ENCODE peak calls at places on chromosomes 16 and 17, in eight cellular contexts. R is endodermal cell; P is GM23338; S is effector memory CD4-positive, alpha-beta T cell; Y is CD8-positive, alpha-beta memory T cell; X is CD8-positive, alpha-beta T cell; H is CD4-positive, alpha-beta memory T cell; F is DND-41. T is an unnamed sample.

GRCh38 chr16:81618661-81619060 is 160.4 kb upstream of the PLCG2 start:
- DNase-seq in R (no peak), P (no peak), Y (no peak), S (no peak), F (no peak), X (no peak), H (no peak), T (no peak)

GRCh38 chr17:45221081-45221996 is at the start of gene FMNL1:
- DNase-seq in X (peak), S (peak), H (peak), F (peak), R (peak), P (peak), Y (peak), T (peak)

GRCh38 chr16:47712276-47713224 is 251.4 kb downstream of the PHKB start:
- DNase-seq in S (no peak), X (no peak), F (no peak), R (no peak), P (no peak), H (no peak), Y (no peak), T (no peak)

GRCh38 chr16:70341600-70341999 is 5.1 kb upstream of the DDX19A start:
- DNase-seq in X (no peak), P (peak), R (peak), H (no peak), S (no peak), Y (no peak), F (no peak), T (no peak)

GRCh38 chr16:85840395-85840794 is 40.9 kb downstream of the COX4I1 start:
- DNase-seq in H (no peak), R (no peak), Y (no peak), X (no peak), S (no peak), P (no peak), F (no peak), T (no peak)

GRCh38 chr16:58461056-58461455 is 38.9 kb upstream of the NDRG4 start:
- DNase-seq in Y (no peak), S (no peak), R (no peak), X (no peak), P (no peak), H (no peak), F (no peak), T (peak)

GRCh38 chr16:9012848-9013507 is 49.3 kb upstream of the USP7 start:
- DNase-seq in S (no peak), H (no peak), X (no peak), F (no peak), P (peak), R (peak), Y (no peak), T (peak)

GRCh38 chr16:84091460-84091859 is 25.3 kb downstream of the MBTPS1 start:
- DNase-seq in F (no peak), X (no peak), Y (no peak), H (no peak), S (no peak), P (no peak), R (no peak), T (peak)

GRCh38 chr17:15377200-15377599 is 35.8 kb upstream of the TEKT3 start:
- DNase-seq in Y (no peak), P (no peak), F (no peak), H (no peak), R (peak), S (no peak), X (no peak), T (no peak)

GRCh38 chr17:68693466-68693865 is 92.3 kb upstream of the FAM20A start:
- DNase-seq in F (no peak), P (no peak), H (no peak), S (no peak), Y (no peak), R (no peak), X (no peak), T (no peak)

GRCh38 chr17:63698886-63699637 is 863 bp downstream of the LIMD2 start:
- DNase-seq in X (peak), H (peak), S (peak), F (peak), P (peak), Y (peak), R (peak), T (no peak)

GRCh38 chr17:1491406-1492248 is 859 bp downstream of the MYO1C start:
- DNase-seq in Y (no peak), X (no peak), R (peak), P (peak), F (no peak), S (peak), H (peak), T (peak)

GRCh38 chr17:11499881-11500280 is 98.4 kb upstream of the DNAH9 start:
- DNase-seq in P (no peak), S (no peak), X (no peak), R (peak), Y (no peak), F (no peak), H (no peak), T (no peak)

GRCh38 chr16:57235128-57236092 is 9.6 kb upstream of the ARL2BP start:
- DNase-seq in S (no peak), P (no peak), X (no peak), R (no peak), F (no peak), Y (no peak), H (no peak), T (no peak)

GRCh38 chr17:2054262-2054739 is 602 bp upstream of the HIC1 start:
- DNase-seq in S (peak), P (peak), Y (no peak), F (peak), H (no peak), R (peak), X (no peak), T (peak)

GRCh38 chr16:64391009-64391663 is 730.7 kb downstream of the CDH11 start:
- DNase-seq in F (no peak), H (no peak), P (no peak), X (no peak), S (no peak), Y (no peak), R (no peak), T (no peak)

GRCh38 chr17:17497845-17498520 is 1.8 kb upstream of the RASD1 start:
- DNase-seq in Y (no peak), S (no peak), R (no peak), X (no peak), P (no peak), F (no peak), H (no peak), T (no peak)

GRCh38 chr16:11264155-11264832 is 4.8 kb downstream of the TNP2 start:
- DNase-seq in Y (no peak), X (no peak), R (no peak), F (no peak), S (no peak), H (no peak), P (no peak), T (no peak)

GRCh38 chr16:46947900-46948547 is 25.4 kb downstream of the DNAJA2 start:
- DNase-seq in H (peak), Y (peak), S (no peak), P (peak), F (peak), X (no peak), R (peak), T (peak)

GRCh38 chr17:77410470-77410869 is 269.7 kb downstream of the SEC14L1 start:
- DNase-seq in H (no peak), R (no peak), X (no peak), S (no peak), F (no peak), Y (no peak), P (no peak), T (no peak)

GRCh38 chr17:50206604-50207293 is 5.3 kb upstream of the COL1A1 start:
- DNase-seq in P (peak), F (peak), H (no peak), R (peak), X (no peak), S (no peak), Y (no peak), T (no peak)

GRCh38 chr17:12928736-12929135 is 89.1 kb downstream of the ELAC2 start:
- DNase-seq in P (peak), Y (no peak), R (peak), F (no peak), H (no peak), S (no peak), X (no peak), T (no peak)

GRCh38 chr17:55664287-55664686 is 58.4 kb downstream of the TMEM100 start:
- DNase-seq in Y (no peak), S (no peak), R (no peak), H (no peak), F (no peak), P (no peak), X (no peak), T (no peak)

GRCh38 chr17:29584452-29585079 is 4.9 kb downstream of the GIT1 start:
- DNase-seq in X (no peak), R (peak), F (no peak), Y (no peak), S (no peak), P (peak), H (no peak), T (no peak)

GRCh38 chr17:74542727-74543383 is 3.1 kb downstream of the CD300C start:
- DNase-seq in P (no peak), H (no peak), F (no peak), R (no peak), Y (no peak), S (no peak), X (no peak), T (no peak)

GRCh38 chr17:37710344-37710886 is 34.4 kb downstream of the HNF1B start:
- DNase-seq in S (no peak), F (no peak), X (no peak), H (no peak), Y (no peak), P (peak), R (peak), T (no peak)

GRCh38 chr17:38418693-38419507 is 9.4 kb upstream of the ARHGAP23 start:
- DNase-seq in X (no peak), P (peak), F (peak), S (no peak), H (no peak), Y (no peak), R (peak), T (peak)

GRCh38 chr17:69427486-69428197 is 13.1 kb downstream of the MAP2K6 start:
- DNase-seq in R (no peak), H (no peak), F (no peak), P (no peak), S (no peak), Y (no peak), X (no peak), T (no peak)

GRCh38 chr17:81431545-81432482 is 36.6 kb downstream of the BAHCC1 start:
- DNase-seq in Y (no peak), F (no peak), S (no peak), H (no peak), R (no peak), P (no peak), X (no peak), T (no peak)

GRCh38 chr16:4273858-4274291 is 1.1 kb upstream of the TFAP4 start:
- DNase-seq in X (peak), F (peak), S (peak), H (peak), P (peak), Y (no peak), R (peak), T (peak)

GRCh38 chr17:56317351-56318208 is 164.3 kb downstream of the ANKFN1 start:
- DNase-seq in H (no peak), X (no peak), F (peak), Y (no peak), P (no peak), R (no peak), S (no peak), T (no peak)

GRCh38 chr16:81522141-81522701 is 77.6 kb downstream of the CMIP start:
- DNase-seq in X (no peak), R (peak), F (no peak), S (peak), P (peak), H (peak), Y (no peak), T (peak)

GRCh38 chr17:17667947-17668346 is 13.3 kb upstream of the RAI1 start:
- DNase-seq in P (no peak), Y (no peak), H (no peak), X (no peak), F (no peak), R (no peak), S (no peak), T (no peak)

GRCh38 chr16:4972938-4973587 is 14.9 kb downstream of the SEC14L5 start:
- DNase-seq in S (no peak), X (no peak), R (no peak), Y (no peak), P (no peak), H (no peak), F (no peak), T (no peak)

GRCh38 chr16:56950881-56951771 is 10.6 kb upstream of the CETP start:
- DNase-seq in P (peak), X (peak), F (peak), Y (peak), H (peak), S (no peak), R (peak), T (peak)

GRCh38 chr17:17836818-17837379 is at the start of gene SREBF1:
- DNase-seq in F (peak), Y (peak), H (peak), X (peak), R (peak), S (peak), P (peak), T (peak)

GRCh38 chr16:56633535-56633934 is 1.1 kb downstream of the MT1M start:
- DNase-seq in X (no peak), S (no peak), R (no peak), Y (no peak), H (no peak), P (no peak), F (no peak), T (no peak)

GRCh38 chr17:75645501-75645888 is 12.3 kb downstream of the SMIM5 start:
- DNase-seq in F (no peak), P (no peak), H (no peak), X (no peak), R (peak), Y (no peak), S (no peak), T (no peak)
- H3K4me3 ChIP-seq in F (no peak), P (no peak), H (no peak), X (no peak), R (no peak), Y (no peak), S (no peak), T (no peak)

GRCh38 chr16:1942810-1943726 is at the start of gene MSRB1:
- DNase-seq in P (peak), X (peak), H (peak), R (peak), S (peak), Y (peak), F (peak), T (peak)
- H3K27ac ChIP-seq in P (no peak), X (no peak), H (peak), R (no peak), S (peak), Y (peak), F (peak), T (peak)

GRCh38 chr17:47709594-47709993 is 15.6 kb downstream of the TBKBP1 start:
- DNase-seq in Y (no peak), S (no peak), R (no peak), X (no peak), P (no peak), F (no peak), H (no peak), T (no peak)
- H3K4me3 ChIP-seq in Y (no peak), S (no peak), R (no peak), X (no peak), P (peak), F (no peak), H (no peak), T (no peak)

GRCh38 chr16:89099905-89100304 is 6.3 kb downstream of the ACSF3 start:
- DNase-seq in P (no peak), S (no peak), X (no peak), Y (no peak), F (no peak), R (no peak), H (peak), T (no peak)

GRCh38 chr16:89102777-89103073 is 9.1 kb downstream of the ACSF3 start:
- DNase-seq in H (no peak), R (no peak), F (no peak), P (no peak), X (no peak), S (no peak), Y (no peak), T (no peak)

GRCh38 chr16:89102035-89102776 is 8.6 kb downstream of the ACSF3 start:
- DNase-seq in S (no peak), H (no peak), P (no peak), Y (no peak), F (no peak), X (no peak), R (peak), T (no peak)

GRCh38 chr16:89100601-89101302 is 7.1 kb downstream of the ACSF3 start:
- DNase-seq in X (no peak), H (no peak), Y (no peak), S (no peak), F (no peak), R (no peak), P (no peak), T (no peak)

GRCh38 chr16:89101303-89102034 is 7.8 kb downstream of the ACSF3 start:
- DNase-seq in P (no peak), R (no peak), S (no peak), Y (no peak), F (no peak), X (no peak), H (no peak), T (no peak)
- H3K27ac ChIP-seq in P (no peak), R (no peak), S (no peak), Y (no peak), F (no peak), X (no peak), H (no peak), T (no peak)

GRCh38 chr17:40448213-40448638 is 5.0 kb downstream of the IGFBP4 start:
- DNase-seq in F (peak), S (no peak), X (no peak), R (no peak), P (no peak), H (no peak), Y (no peak), T (no peak)
- H3K4me3 ChIP-seq in F (no peak), S (no peak), X (no peak), R (no peak), P (no peak), H (no peak), Y (no peak), T (no peak)

GRCh38 chr16:26175944-26176343 is 484.2 kb downstream of the HS3ST4 start:
- DNase-seq in P (no peak), F (no peak), Y (no peak), X (no peak), S (no peak), R (peak), H (no peak), T (no peak)
- H3K27ac ChIP-seq in P (peak), F (no peak), Y (no peak), X (no peak), S (no peak), R (no peak), H (no peak), T (no peak)

GRCh38 chr17:35373984-35374765 is 754 bp upstream of the SLFN11 start:
- DNase-seq in S (peak), F (peak), R (peak), H (peak), Y (peak), X (no peak), P (peak), T (no peak)

GRCh38 chr17:35376245-35376644 is 2.8 kb upstream of the SLFN11 start:
- DNase-seq in P (no peak), F (no peak), R (no peak), X (no peak), S (no peak), H (no peak), Y (no peak), T (no peak)

GRCh38 chr17:35372846-35373531 is 432 bp downstream of the SLFN11 start:
- DNase-seq in H (peak), F (peak), P (peak), X (no peak), S (peak), R (peak), Y (peak), T (no peak)

GRCh38 chr17:35373532-35373983 is at the start of gene SLFN11:
- DNase-seq in H (peak), Y (peak), R (peak), P (peak), F (peak), X (peak), S (peak), T (no peak)

GRCh38 chr17:35374766-35375344 is 1.4 kb upstream of the SLFN11 start:
- DNase-seq in X (no peak), H (no peak), F (no peak), Y (no peak), S (no peak), P (no peak), R (no peak), T (no peak)
- H3K4me3 ChIP-seq in X (peak), H (peak), F (peak), Y (peak), S (peak), P (peak), R (no peak), T (no peak)

T was measured in WERI-Rb-1.